ENCODE peak calls at places on chromosomes 6 and 20, in nine cellular contexts. F, U, X, K, S, E, N, W and H are unnamed samples.

GRCh38 chr6:165298426-165298825 is 11.0 kb downstream of the C6orf118 start:
- DNase-seq in F (no peak), U (no peak), X (no peak), K (no peak), S (no peak), E (no peak), N (no peak), W (no peak), H (no peak)

GRCh38 chr6:12601881-12602280 is 114.7 kb upstream of the PHACTR1 start:
- DNase-seq in F (peak), U (peak), X (no peak), K (no peak), S (no peak), E (no peak), N (no peak), W (no peak), H (no peak)

GRCh38 chr20:62066983-62067433 is 1.3 kb upstream of the TAF4 start:
- DNase-seq in F (peak), U (peak), X (no peak), K (no peak), S (no peak), E (no peak), N (no peak), W (no peak), H (no peak)

GRCh38 chr6:1581120-1581991 is 28.4 kb upstream of the FOXC1 start:
- DNase-seq in F (no peak), U (no peak), X (no peak), K (no peak), S (no peak), E (no peak), N (no peak), W (no peak), H (no peak)

GRCh38 chr6:3217286-3217685 is 10.2 kb downstream of the TUBB2B start:
- DNase-seq in F (no peak), U (no peak), X (no peak), K (no peak), S (no peak), E (no peak), N (no peak), W (no peak), H (no peak)

GRCh38 chr6:169173532-169174268 is 79.9 kb downstream of the THBS2 start:
- DNase-seq in F (no peak), U (no peak), X (no peak), K (no peak), S (no peak), E (no peak), N (no peak), W (no peak), H (peak)

GRCh38 chr6:170086639-170087420 is 204.0 kb downstream of the DLL1 start:
- DNase-seq in F (no peak), U (no peak), X (no peak), K (no peak), S (no peak), E (no peak), N (no peak), W (no peak), H (no peak)

GRCh38 chr20:10671221-10671849 is 2.5 kb downstream of the JAG1 start:
- DNase-seq in F (peak), U (peak), X (no peak), K (peak), S (no peak), E (no peak), N (peak), W (peak), H (peak)

GRCh38 chr6:16591681-16592549 is 169.3 kb downstream of the ATXN1 start:
- DNase-seq in F (no peak), U (no peak), X (peak), K (no peak), S (no peak), E (no peak), N (no peak), W (no peak), H (no peak)

GRCh38 chr6:25248100-25248499 is 31.1 kb upstream of the CARMIL1 start:
- DNase-seq in F (no peak), U (no peak), X (no peak), K (peak), S (no peak), E (no peak), N (no peak), W (no peak), H (peak)

GRCh38 chr20:32457476-32457986 is 99.4 kb downstream of the ASXL1 start:
- DNase-seq in F (peak), U (peak), X (no peak), K (no peak), S (no peak), E (no peak), N (peak), W (peak), H (peak)

GRCh38 chr20:58888521-58889333 is 36.2 kb downstream of the GNAS start:
- DNase-seq in F (peak), U (peak), X (peak), K (peak), S (peak), E (peak), N (peak), W (peak), H (peak)